ENCODE peak calls at places on chromosome 21, in four cellular contexts. F is WTC11, T is HepG2, M is K562. I is an unnamed sample.

GRCh38 chr21:14057313-14057712 is 153.4 kb downstream of the LIPI start:
- DNase-seq in F (no peak), T (no peak), M (no peak), I (no peak)

GRCh38 chr21:37072239-37072987 is 458 bp downstream of the PIGP start:
- DNase-seq in F (peak; percentile 56), T (no peak), M (peak; percentile 76), I (peak; percentile 55)

GRCh38 chr21:43868461-43868860 is 3.4 kb downstream of the AGPAT3 start:
- DNase-seq in F (no peak), T (no peak), M (no peak), I (no peak)

GRCh38 chr21:32246571-32246970 is 32.3 kb downstream of the MIS18A start:
- DNase-seq in F (no peak), T (no peak), M (no peak), I (no peak)

GRCh38 chr21:43835061-43835460 is 30.0 kb upstream of the AGPAT3 start:
- DNase-seq in F (no peak), T (no peak), M (no peak), I (no peak)

GRCh38 chr21:35663856-35664606 is 396.3 kb downstream of the SETD4 start:
- DNase-seq in F (no peak), T (no peak), M (no peak), I (no peak)

GRCh38 chr21:23016617-23017016 is 2018.4 kb downstream of the NCAM2 start:
- DNase-seq in F (peak; percentile 46), T (no peak), M (no peak), I (peak; percentile 23)

GRCh38 chr21:43644609-43645008 is 14.7 kb downstream of the HSF2BP start:
- DNase-seq in F (no peak), T (no peak), M (no peak), I (no peak)

DNA sequence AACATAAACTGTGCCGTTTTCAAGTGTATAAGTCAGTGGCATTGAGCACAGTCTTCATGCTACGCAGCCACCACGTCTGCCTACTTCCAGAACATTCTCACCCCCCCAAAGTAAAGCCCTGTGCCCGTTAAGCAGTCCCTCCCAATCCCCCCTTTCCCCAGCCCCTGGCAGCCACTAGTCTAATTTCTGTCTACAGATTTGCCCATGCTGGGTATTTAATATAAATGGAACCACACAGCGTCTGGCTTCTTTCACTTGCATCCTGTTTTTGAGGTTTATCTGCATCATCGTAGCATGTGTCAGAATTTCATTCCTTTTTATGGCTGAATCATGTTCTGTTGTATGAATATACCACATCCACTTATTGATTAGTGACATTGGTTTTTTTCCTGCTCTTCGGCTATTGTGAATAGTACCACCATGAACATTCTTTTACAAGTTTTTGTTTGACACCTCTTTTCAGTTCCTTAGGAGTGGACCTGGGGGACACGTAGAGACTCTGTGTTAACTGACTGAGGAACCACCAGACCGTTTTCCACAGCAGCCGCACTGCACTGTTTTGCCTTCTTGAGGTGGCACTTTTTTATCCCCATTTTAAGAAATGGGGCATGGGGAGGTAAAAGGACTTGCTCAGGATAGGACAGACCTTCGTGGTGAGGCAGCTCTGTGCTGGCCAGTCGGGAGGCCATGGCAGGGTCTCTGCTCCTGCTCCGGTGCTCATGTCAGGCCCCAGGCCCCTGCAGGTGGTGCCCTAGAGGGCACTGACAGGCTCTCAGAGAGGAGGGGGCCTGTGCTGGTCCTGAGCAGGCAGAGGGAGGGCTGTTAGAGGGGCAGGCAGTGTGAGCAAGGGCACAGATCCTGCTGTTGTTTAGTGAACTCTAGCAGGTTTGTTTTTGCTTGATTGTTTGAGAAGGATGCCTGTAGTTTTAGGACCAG is 123.8 kb downstream of the PCBP3 start:
- DNase-seq in F (no peak), T (no peak), M (no peak), I (no peak)
- TF ChIP-seq ELF4 in F (no peak), T (no peak), M (no peak), I (no peak)

DNA sequence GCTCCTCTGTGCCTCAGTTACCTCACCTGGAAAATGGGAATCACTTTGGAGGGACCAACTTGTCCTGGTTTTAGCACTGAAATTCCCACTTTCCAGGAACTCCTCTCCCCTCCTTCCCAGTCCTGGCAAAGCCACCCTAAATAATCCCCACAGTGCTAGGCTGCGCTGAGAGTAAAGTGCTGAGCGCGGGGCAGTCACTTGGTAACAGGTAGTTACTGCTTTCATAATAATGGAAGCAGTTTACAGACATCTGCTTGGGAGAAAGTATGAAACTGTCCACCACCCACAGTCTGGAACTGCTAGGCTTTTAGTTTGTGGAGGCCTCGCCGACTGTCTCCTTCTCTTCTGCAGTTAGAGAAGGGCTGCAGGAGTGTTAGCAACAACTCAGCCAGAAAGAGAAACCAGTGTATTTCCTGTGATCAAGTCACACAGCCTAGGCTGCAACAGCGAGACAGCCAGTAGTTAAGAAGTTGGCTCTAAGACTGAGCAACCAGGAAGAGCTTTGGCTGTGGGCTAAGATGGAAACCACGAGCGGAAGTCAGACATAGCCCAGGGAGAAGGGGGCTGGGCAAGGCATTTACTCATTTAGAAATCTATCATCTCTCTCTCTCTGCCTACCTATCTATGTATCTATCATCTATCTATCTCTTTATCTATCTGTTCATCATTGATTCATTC is 30.8 kb upstream of the ABCG1 start:
- DNase-seq in F (no peak), T (no peak), M (no peak), I (no peak)
- TF ChIP-seq ELF4 in F (no peak), T (no peak), M (no peak), I (no peak)

GRCh38 chr21:29190920-29191319 is 60.5 kb downstream of the MAP3K7CL start:
- DNase-seq in F (no peak), T (peak; percentile 29), M (no peak), I (no peak)
- TF ChIP-seq ELF4 in F (no peak), T (no peak), M (no peak), I (no peak)

DNA sequence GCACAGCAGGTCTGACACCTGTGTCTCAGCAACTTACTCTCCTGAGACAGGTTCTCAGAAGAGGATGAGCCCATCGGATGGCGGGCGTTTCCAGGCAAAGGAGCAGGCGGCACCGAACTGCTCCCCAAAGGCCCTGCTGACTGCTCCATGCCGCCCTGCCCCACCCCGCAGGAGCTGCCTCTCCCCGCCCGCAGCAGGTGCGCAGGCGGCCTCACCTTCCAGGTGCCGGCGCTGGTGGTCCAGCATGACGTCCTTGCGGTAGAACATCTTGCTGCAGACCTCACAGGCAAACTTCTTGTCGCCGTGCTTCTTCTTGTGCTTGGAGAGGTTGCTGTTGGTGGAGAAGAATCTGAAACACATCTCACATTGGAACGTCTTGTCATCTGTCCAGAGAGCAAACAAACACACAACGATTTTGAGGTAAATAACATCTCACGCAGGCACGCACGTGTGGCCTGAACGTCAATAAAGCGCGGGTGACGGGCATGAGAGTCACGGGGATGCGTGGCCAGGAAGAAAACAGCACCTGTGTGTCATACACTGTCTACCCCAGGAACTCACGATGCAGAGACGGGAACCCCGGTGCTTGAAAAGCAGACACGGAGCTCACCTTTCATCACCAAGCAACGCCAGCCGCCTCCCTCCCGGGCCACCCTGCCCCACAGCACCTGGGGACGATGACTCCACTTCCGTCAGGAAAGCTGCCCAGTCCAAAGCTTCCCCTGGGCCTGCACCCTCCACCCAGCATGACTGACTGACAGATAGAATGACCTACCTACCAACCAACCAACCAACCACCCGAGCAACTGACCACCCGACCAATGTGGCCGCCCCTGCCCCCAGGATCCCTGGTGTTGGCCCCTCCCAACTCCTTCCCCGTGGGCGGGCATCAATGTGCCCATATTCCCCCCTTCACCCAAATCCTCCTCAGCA is 50.9 kb downstream of the PRDM15 start:
- DNase-seq in F (no peak), T (no peak), M (no peak), I (no peak)
- TF ChIP-seq ELF4 in F (no peak), T (no peak), M (no peak), I (no peak)

DNA sequence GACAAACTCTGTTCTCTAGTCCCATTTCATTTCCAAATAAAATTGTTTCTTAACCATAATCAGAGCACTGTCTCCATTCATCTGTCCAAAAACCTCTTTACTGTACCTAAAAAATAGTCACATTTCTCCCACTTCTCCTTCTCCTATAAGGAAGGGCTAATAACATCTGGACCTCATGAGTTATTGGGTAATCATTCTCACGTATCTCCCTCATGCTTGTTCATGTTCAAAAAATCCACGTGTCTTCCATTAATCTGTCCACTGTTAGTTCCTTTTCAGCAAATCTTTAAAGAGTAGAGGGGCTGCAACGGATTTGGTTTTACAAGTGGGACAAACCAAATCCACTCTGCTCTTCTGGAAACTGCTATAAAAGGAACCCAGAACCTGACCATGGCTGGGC is 1418.8 kb downstream of the MRPL39 start:
- DNase-seq in F (no peak), T (no peak), M (no peak), I (no peak)
- TF ChIP-seq ELF4 in F (no peak), T (no peak), M (no peak), I (no peak)

GRCh38 chr21:41186763-41187536 is 19.0 kb downstream of the BACE2 start:
- DNase-seq in F (peak; percentile 25), T (no peak), M (no peak), I (no peak)
- TF ChIP-seq ELF4 in F (no peak), T (no peak), M (no peak), I (no peak)

GRCh38 chr21:34603710-34604057 is 11.2 kb downstream of the RCAN1 start:
- DNase-seq in F (no peak), T (no peak), M (no peak), I (no peak)

GRCh38 chr21:34606051-34606450 is 8.9 kb downstream of the RCAN1 start:
- DNase-seq in F (no peak), T (no peak), M (no peak), I (no peak)

GRCh38 chr21:34602061-34602460 is 12.9 kb downstream of the RCAN1 start:
- DNase-seq in F (no peak), T (no peak), M (no peak), I (no peak)

GRCh38 chr21:34604556-34604955 is 10.4 kb downstream of the RCAN1 start:
- DNase-seq in F (no peak), T (no peak), M (no peak), I (no peak)

DNA sequence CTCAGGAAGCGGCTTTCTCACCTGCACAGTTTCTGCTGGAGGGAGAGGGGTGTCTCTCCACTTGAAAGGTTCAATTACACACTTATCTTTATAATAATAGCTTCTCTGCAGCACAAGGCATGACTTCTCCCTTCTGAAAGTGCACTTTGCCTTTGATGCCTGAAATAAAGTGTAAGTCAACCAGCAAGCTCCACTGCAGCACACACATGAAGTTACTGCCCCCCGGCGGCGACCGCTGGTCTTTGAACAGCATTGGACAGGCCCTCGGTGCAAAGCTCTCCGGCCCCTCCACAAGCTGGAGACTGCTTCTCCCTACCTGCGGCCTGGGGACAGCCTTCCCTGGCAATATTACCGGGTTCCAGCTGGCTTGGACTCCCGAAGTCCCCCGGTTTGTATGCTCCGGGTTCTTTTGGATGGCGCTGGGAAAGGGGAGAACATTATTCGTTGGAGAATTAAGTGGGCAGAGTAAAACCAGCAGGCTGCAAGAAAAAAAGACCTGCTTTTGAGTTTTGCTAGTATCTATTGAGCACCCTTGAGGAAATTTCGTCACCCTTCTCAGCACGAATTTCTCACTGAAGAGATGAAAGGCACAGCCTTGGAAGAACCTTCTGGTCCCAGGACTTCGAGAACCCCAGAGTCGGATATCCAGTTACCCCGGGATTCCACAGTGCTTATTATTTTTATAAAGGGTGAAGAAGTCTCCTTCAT is 11.8 kb downstream of the RCAN1 start:
- DNase-seq in F (peak; percentile 88), T (peak; percentile 59), M (peak; percentile 75), I (peak; percentile 79)
- TF ChIP-seq ELF4 in F (no peak), T (no peak), M (no peak), I (no peak)

GRCh38 chr21:17688912-17689874 is 76.5 kb upstream of the BTG3 start:
- DNase-seq in F (peak; percentile 50), T (peak; percentile 33), M (peak; percentile 19), I (no peak)

GRCh38 chr21:17693801-17694200 is 81.1 kb upstream of the BTG3 start:
- DNase-seq in F (no peak), T (no peak), M (peak; percentile 7), I (no peak)

DNA sequence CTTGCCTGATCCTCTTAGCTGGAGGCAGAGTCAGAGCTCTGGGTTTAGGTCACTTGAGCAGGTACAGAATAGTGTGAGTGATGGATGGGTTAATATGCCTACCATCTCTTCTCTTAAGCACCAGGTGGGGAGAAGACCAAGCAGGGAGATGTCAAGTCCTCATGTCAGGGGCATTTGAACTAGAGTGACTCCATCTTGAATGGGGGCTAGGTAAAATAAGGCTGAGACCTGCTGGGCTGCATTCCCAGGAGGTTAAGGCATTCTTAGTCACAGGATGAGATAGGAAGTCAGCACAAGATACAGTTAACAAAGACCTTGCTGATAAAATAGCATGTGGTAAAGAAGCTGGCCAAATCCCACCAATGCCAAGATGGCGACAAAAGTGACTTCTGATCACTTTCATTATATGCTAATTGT is 77.4 kb upstream of the BTG3 start:
- DNase-seq in F (no peak), T (no peak), M (no peak), I (no peak)
- TF ChIP-seq ELF4 in F (no peak), T (no peak), M (no peak), I (no peak)